ENCODE peak calls at places on chromosomes 11 and 22, in seven cellular contexts. One of them, this sample, is unnamed.
A peak's percentile ranks its signal among the peaks of the same experiment; 100 is the strongest.

GRCh38 chr22:31080848-31081649 is at the start of gene SMTN:
- DNase-seq in RWPE1: peak; percentile 92
- DNase-seq in left ventricle myocardium inferior: peak; percentile 93
- DNase-seq in cardiac fibroblast: peak; percentile 90
- DNase-seq in HFFc6: peak; percentile 79
- DNase-seq in Calu3: peak; percentile 96
- DNase-seq in Peyer's patch: peak; percentile 97
- DNase-seq in this sample: peak; percentile 84

GRCh38 chr11:103625624-103625965 is 410.8 kb upstream of the DDI1 start:
- DNase-seq in RWPE1: no peak
- DNase-seq in left ventricle myocardium inferior: no peak
- DNase-seq in cardiac fibroblast: no peak
- DNase-seq in HFFc6: no peak
- DNase-seq in Calu3: no peak
- DNase-seq in Peyer's patch: no peak
- DNase-seq in this sample: no peak

GRCh38 chr22:47144076-47144765 is 381.8 kb downstream of the TBC1D22A start:
- DNase-seq in RWPE1: no peak
- DNase-seq in left ventricle myocardium inferior: no peak
- DNase-seq in cardiac fibroblast: no peak
- DNase-seq in HFFc6: no peak
- DNase-seq in Calu3: no peak
- DNase-seq in Peyer's patch: no peak
- DNase-seq in this sample: no peak

GRCh38 chr22:23115825-23116494 is 25.8 kb downstream of the RSPH14 start:
- DNase-seq in RWPE1: no peak
- DNase-seq in left ventricle myocardium inferior: no peak
- DNase-seq in cardiac fibroblast: no peak
- DNase-seq in HFFc6: no peak
- DNase-seq in Calu3: no peak
- DNase-seq in Peyer's patch: no peak
- DNase-seq in this sample: no peak

GRCh38 chr22:31538815-31539214 is 42.5 kb downstream of the SFI1 start:
- DNase-seq in RWPE1: no peak
- DNase-seq in left ventricle myocardium inferior: no peak
- DNase-seq in cardiac fibroblast: no peak
- DNase-seq in HFFc6: no peak
- DNase-seq in Calu3: no peak
- DNase-seq in Peyer's patch: no peak
- DNase-seq in this sample: no peak

GRCh38 chr11:100692290-100692689 is 5.2 kb downstream of the ARHGAP42 start:
- DNase-seq in RWPE1: no peak
- DNase-seq in left ventricle myocardium inferior: no peak
- DNase-seq in cardiac fibroblast: no peak
- DNase-seq in HFFc6: no peak
- DNase-seq in Calu3: no peak
- DNase-seq in Peyer's patch: no peak
- DNase-seq in this sample: no peak

GRCh38 chr11:1305558-1306056 is 3.8 kb downstream of the TOLLIP start:
- DNase-seq in RWPE1: no peak
- DNase-seq in left ventricle myocardium inferior: no peak
- DNase-seq in cardiac fibroblast: no peak
- DNase-seq in HFFc6: no peak
- DNase-seq in Calu3: no peak
- DNase-seq in Peyer's patch: peak; percentile 50
- DNase-seq in this sample: no peak

GRCh38 chr22:37507731-37508130 is 11.5 kb downstream of the CARD10 start:
- DNase-seq in RWPE1: no peak
- DNase-seq in left ventricle myocardium inferior: no peak
- DNase-seq in cardiac fibroblast: no peak
- DNase-seq in HFFc6: no peak
- DNase-seq in Calu3: no peak
- DNase-seq in Peyer's patch: no peak
- DNase-seq in this sample: no peak

GRCh38 chr11:117220999-117221774 is 10.7 kb downstream of the PCSK7 start:
- DNase-seq in RWPE1: no peak
- DNase-seq in left ventricle myocardium inferior: no peak
- DNase-seq in cardiac fibroblast: no peak
- DNase-seq in HFFc6: no peak
- DNase-seq in Calu3: no peak
- DNase-seq in Peyer's patch: no peak
- DNase-seq in this sample: no peak

GRCh38 chr22:44537016-44537936 is 39.2 kb upstream of the RTL6 start:
- DNase-seq in RWPE1: no peak
- DNase-seq in left ventricle myocardium inferior: no peak
- DNase-seq in cardiac fibroblast: no peak
- DNase-seq in HFFc6: no peak
- DNase-seq in Calu3: no peak
- DNase-seq in Peyer's patch: no peak
- DNase-seq in this sample: no peak

GRCh38 chr11:60915250-60915914 is 1.4 kb downstream of the TMEM109 start:
- DNase-seq in RWPE1: peak; percentile 82
- DNase-seq in left ventricle myocardium inferior: peak; percentile 49
- DNase-seq in cardiac fibroblast: peak; percentile 75
- DNase-seq in HFFc6: peak; percentile 65
- DNase-seq in Calu3: peak; percentile 79
- DNase-seq in Peyer's patch: peak; percentile 64
- DNase-seq in this sample: no peak

GRCh38 chr11:68439355-68440065 is 21.0 kb upstream of the PPP6R3 start:
- DNase-seq in RWPE1: no peak
- DNase-seq in left ventricle myocardium inferior: no peak
- DNase-seq in cardiac fibroblast: no peak
- DNase-seq in HFFc6: no peak
- DNase-seq in Calu3: no peak
- DNase-seq in Peyer's patch: no peak
- DNase-seq in this sample: no peak

GRCh38 chr22:50548913-50549790 is 3.5 kb downstream of the KLHDC7B start:
- DNase-seq in RWPE1: no peak
- DNase-seq in left ventricle myocardium inferior: no peak
- DNase-seq in cardiac fibroblast: no peak
- DNase-seq in HFFc6: no peak
- DNase-seq in Calu3: no peak
- DNase-seq in Peyer's patch: no peak
- DNase-seq in this sample: no peak

GRCh38 chr11:33970984-33971466 is 79.1 kb upstream of the LMO2 start:
- DNase-seq in RWPE1: peak; percentile 58
- DNase-seq in left ventricle myocardium inferior: no peak
- DNase-seq in cardiac fibroblast: peak; percentile 77
- DNase-seq in HFFc6: peak; percentile 39
- DNase-seq in Calu3: peak; percentile 40
- DNase-seq in Peyer's patch: no peak
- DNase-seq in this sample: peak; percentile 32

GRCh38 chr11:84714316-84714780 is 912.8 kb downstream of the DLG2 start:
- DNase-seq in RWPE1: peak; percentile 15
- DNase-seq in left ventricle myocardium inferior: peak; percentile 29
- DNase-seq in cardiac fibroblast: peak; percentile 35
- DNase-seq in HFFc6: no peak
- DNase-seq in Calu3: peak; percentile 65
- DNase-seq in Peyer's patch: no peak
- DNase-seq in this sample: no peak

GRCh38 chr22:27825174-27825573 is 23.6 kb upstream of the MN1 start:
- DNase-seq in RWPE1: no peak
- DNase-seq in left ventricle myocardium inferior: no peak
- DNase-seq in cardiac fibroblast: peak; percentile 20
- DNase-seq in HFFc6: no peak
- DNase-seq in Calu3: no peak
- DNase-seq in Peyer's patch: no peak
- DNase-seq in this sample: no peak

GRCh38 chr11:123841189-123841588 is 35.0 kb upstream of the OR6M1 start:
- DNase-seq in RWPE1: no peak
- DNase-seq in left ventricle myocardium inferior: no peak
- DNase-seq in cardiac fibroblast: peak; percentile 65
- DNase-seq in HFFc6: no peak
- DNase-seq in Calu3: no peak
- DNase-seq in Peyer's patch: no peak
- DNase-seq in this sample: no peak

GRCh38 chr11:31640611-31641010 is 131.0 kb downstream of the ELP4 start:
- DNase-seq in RWPE1: no peak
- DNase-seq in left ventricle myocardium inferior: no peak
- DNase-seq in cardiac fibroblast: no peak
- DNase-seq in HFFc6: no peak
- DNase-seq in Calu3: no peak
- DNase-seq in Peyer's patch: no peak
- DNase-seq in this sample: no peak

GRCh38 chr11:94830722-94831121 is 62.6 kb downstream of the AMOTL1 start:
- DNase-seq in RWPE1: no peak
- DNase-seq in left ventricle myocardium inferior: no peak
- DNase-seq in cardiac fibroblast: no peak
- DNase-seq in HFFc6: no peak
- DNase-seq in Calu3: no peak
- DNase-seq in Peyer's patch: no peak
- DNase-seq in this sample: no peak

GRCh38 chr11:94828088-94828487 is 59.9 kb downstream of the AMOTL1 start:
- DNase-seq in RWPE1: no peak
- DNase-seq in left ventricle myocardium inferior: no peak
- DNase-seq in cardiac fibroblast: no peak
- DNase-seq in HFFc6: no peak
- DNase-seq in Calu3: no peak
- DNase-seq in Peyer's patch: no peak
- DNase-seq in this sample: no peak

GRCh38 chr11:94825111-94825880 is 57.1 kb downstream of the AMOTL1 start:
- DNase-seq in RWPE1: no peak
- DNase-seq in left ventricle myocardium inferior: no peak
- DNase-seq in cardiac fibroblast: no peak
- DNase-seq in HFFc6: no peak
- DNase-seq in Calu3: no peak
- DNase-seq in Peyer's patch: no peak
- DNase-seq in this sample: no peak

GRCh38 chr11:94823127-94823732 is 55.1 kb downstream of the AMOTL1 start:
- DNase-seq in RWPE1: no peak
- DNase-seq in left ventricle myocardium inferior: no peak
- DNase-seq in cardiac fibroblast: no peak
- DNase-seq in HFFc6: no peak
- DNase-seq in Calu3: no peak
- DNase-seq in Peyer's patch: no peak
- DNase-seq in this sample: no peak

GRCh38 chr11:94826415-94826814 is 58.3 kb downstream of the AMOTL1 start:
- DNase-seq in RWPE1: no peak
- DNase-seq in left ventricle myocardium inferior: no peak
- DNase-seq in cardiac fibroblast: no peak
- DNase-seq in HFFc6: no peak
- DNase-seq in Calu3: no peak
- DNase-seq in Peyer's patch: no peak
- DNase-seq in this sample: no peak
- TF ChIP-seq CTCF in RWPE1: no peak
- TF ChIP-seq CTCF in left ventricle myocardium inferior: no peak
- TF ChIP-seq CTCF in cardiac fibroblast: no peak
- TF ChIP-seq CTCF in HFFc6: no peak
- TF ChIP-seq CTCF in Calu3: no peak
- TF ChIP-seq CTCF in Peyer's patch: no peak
- TF ChIP-seq CTCF in this sample: no peak

GRCh38 chr22:42072606-42073330 is 1.3 kb upstream of the PHETA2 start:
- DNase-seq in RWPE1: no peak
- DNase-seq in left ventricle myocardium inferior: no peak
- DNase-seq in cardiac fibroblast: no peak
- DNase-seq in HFFc6: no peak
- DNase-seq in Calu3: no peak
- DNase-seq in Peyer's patch: no peak
- DNase-seq in this sample: no peak
- TF ChIP-seq CTCF in RWPE1: no peak
- TF ChIP-seq CTCF in left ventricle myocardium inferior: peak; percentile 25
- TF ChIP-seq CTCF in cardiac fibroblast: peak; percentile 2
- TF ChIP-seq CTCF in HFFc6: peak; percentile 44
- TF ChIP-seq CTCF in Calu3: no peak
- TF ChIP-seq CTCF in Peyer's patch: no peak
- TF ChIP-seq CTCF in this sample: no peak

GRCh38 chr11:132177106-132177505 is 806.7 kb downstream of the NTM start:
- DNase-seq in RWPE1: peak; percentile 10
- DNase-seq in left ventricle myocardium inferior: no peak
- DNase-seq in cardiac fibroblast: peak; percentile 66
- DNase-seq in HFFc6: peak; percentile 59
- DNase-seq in Calu3: no peak
- DNase-seq in Peyer's patch: no peak
- DNase-seq in this sample: no peak
- TF ChIP-seq CTCF in RWPE1: no peak
- TF ChIP-seq CTCF in left ventricle myocardium inferior: no peak
- TF ChIP-seq CTCF in cardiac fibroblast: no peak
- TF ChIP-seq CTCF in HFFc6: no peak
- TF ChIP-seq CTCF in Calu3: no peak
- TF ChIP-seq CTCF in Peyer's patch: no peak
- TF ChIP-seq CTCF in this sample: no peak

GRCh38 chr11:65868076-65868667 is 4.4 kb downstream of the EFEMP2 start:
- DNase-seq in RWPE1: no peak
- DNase-seq in left ventricle myocardium inferior: peak; percentile 18
- DNase-seq in cardiac fibroblast: no peak
- DNase-seq in HFFc6: no peak
- DNase-seq in Calu3: no peak
- DNase-seq in Peyer's patch: no peak
- DNase-seq in this sample: no peak

GRCh38 chr11:65869643-65870306 is 2.8 kb downstream of the EFEMP2 start:
- DNase-seq in RWPE1: no peak
- DNase-seq in left ventricle myocardium inferior: peak; percentile 15
- DNase-seq in cardiac fibroblast: no peak
- DNase-seq in HFFc6: no peak
- DNase-seq in Calu3: no peak
- DNase-seq in Peyer's patch: peak; percentile 46
- DNase-seq in this sample: no peak

GRCh38 chr11:65870307-65870658 is 2.3 kb downstream of the EFEMP2 start:
- DNase-seq in RWPE1: no peak
- DNase-seq in left ventricle myocardium inferior: peak; percentile 12
- DNase-seq in cardiac fibroblast: no peak
- DNase-seq in HFFc6: no peak
- DNase-seq in Calu3: no peak
- DNase-seq in Peyer's patch: peak; percentile 47
- DNase-seq in this sample: no peak

GRCh38 chr11:65867284-65868071 is 5.1 kb downstream of the EFEMP2 start:
- DNase-seq in RWPE1: no peak
- DNase-seq in left ventricle myocardium inferior: peak; percentile 23
- DNase-seq in cardiac fibroblast: no peak
- DNase-seq in HFFc6: no peak
- DNase-seq in Calu3: no peak
- DNase-seq in Peyer's patch: no peak
- DNase-seq in this sample: no peak

GRCh38 chr11:65868907-65869306 is 3.7 kb downstream of the EFEMP2 start:
- DNase-seq in RWPE1: no peak
- DNase-seq in left ventricle myocardium inferior: no peak
- DNase-seq in cardiac fibroblast: no peak
- DNase-seq in HFFc6: no peak
- DNase-seq in Calu3: no peak
- DNase-seq in Peyer's patch: no peak
- DNase-seq in this sample: no peak
- TF ChIP-seq CTCF in RWPE1: no peak
- TF ChIP-seq CTCF in left ventricle myocardium inferior: no peak
- TF ChIP-seq CTCF in cardiac fibroblast: no peak
- TF ChIP-seq CTCF in HFFc6: no peak
- TF ChIP-seq CTCF in Calu3: no peak
- TF ChIP-seq CTCF in Peyer's patch: no peak
- TF ChIP-seq CTCF in this sample: no peak

This sample was measured in D721Med.